ENCODE peak calls at places on chromosomes 11 and 22, in eight cellular contexts. E, H, U, J, V, P, Q and B are unnamed samples.

GRCh38 chr11:927871-928270 is 2.2 kb downstream of the AP2A2 start:
- DNase-seq in E (no peak), H (no peak), U (peak; percentile 66), J (no peak), V (peak; percentile 14), P (no peak), Q (no peak), B (no peak)

GRCh38 chr11:69913591-69914285 is 94.5 kb upstream of the FGF3 start:
- DNase-seq in E (no peak), H (no peak), U (no peak), J (no peak), V (no peak), P (no peak), Q (no peak), B (no peak)

GRCh38 chr11:131762346-131763110 is 392.1 kb downstream of the NTM start:
- DNase-seq in E (no peak), H (no peak), U (no peak), J (no peak), V (no peak), P (no peak), Q (no peak), B (no peak)

GRCh38 chr22:46402505-46402904 is 67.0 kb downstream of the TRMU start:
- DNase-seq in E (no peak), H (no peak), U (no peak), J (no peak), V (no peak), P (no peak), Q (no peak), B (no peak)

GRCh38 chr11:91147885-91148284 is 925.0 kb upstream of the CHORDC1 start:
- DNase-seq in E (no peak), H (no peak), U (no peak), J (no peak), V (no peak), P (no peak), Q (no peak), B (no peak)

GRCh38 chr11:71198141-71198822 is 54.1 kb downstream of the SHANK2 start:
- DNase-seq in E (no peak), H (no peak), U (no peak), J (no peak), V (no peak), P (no peak), Q (no peak), B (no peak)

GRCh38 chr11:34356576-34356917 is 1.3 kb downstream of the ABTB2 start:
- DNase-seq in E (peak; percentile 47), H (no peak), U (peak; percentile 5), J (no peak), V (no peak), P (no peak), Q (peak; percentile 8), B (peak; percentile 7)

GRCh38 chr11:26620282-26621045 is 48.4 kb upstream of the MUC15 start:
- DNase-seq in E (no peak), H (no peak), U (no peak), J (no peak), V (no peak), P (no peak), Q (no peak), B (no peak)

GRCh38 chr22:48960981-48961655 is 866.6 kb downstream of the BRD1 start:
- DNase-seq in E (no peak), H (no peak), U (no peak), J (no peak), V (no peak), P (peak; percentile 7), Q (no peak), B (no peak)

GRCh38 chr11:13000721-13001120 is 8.4 kb upstream of the RASSF10 start:
- DNase-seq in E (no peak), H (no peak), U (no peak), J (no peak), V (no peak), P (no peak), Q (no peak), B (no peak)

GRCh38 chr11:62487698-62488551 is 58.7 kb downstream of the AHNAK start:
- DNase-seq in E (peak; percentile 19), H (no peak), U (no peak), J (peak; percentile 33), V (no peak), P (no peak), Q (peak; percentile 27), B (no peak)

GRCh38 chr11:134476435-134477021 is 64.5 kb upstream of the B3GAT1 start:
- DNase-seq in E (no peak), H (no peak), U (no peak), J (no peak), V (no peak), P (no peak), Q (no peak), B (no peak)

GRCh38 chr11:46917109-46918086 is 952 bp downstream of the LRP4 start:
- DNase-seq in E (no peak), H (no peak), U (peak; percentile 16), J (no peak), V (no peak), P (peak; percentile 63), Q (no peak), B (peak; percentile 25)

GRCh38 chr22:31556627-31557203 is 60.4 kb downstream of the SFI1 start:
- DNase-seq in E (peak; percentile 57), H (no peak), U (peak; percentile 14), J (no peak), V (no peak), P (no peak), Q (peak; percentile 53), B (no peak)

GRCh38 chr11:61378713-61379313 is 13.6 kb upstream of the TMEM216 start:
- DNase-seq in E (peak; percentile 98), H (peak; percentile 69), U (no peak), J (peak; percentile 37), V (no peak), P (no peak), Q (no peak), B (no peak)

GRCh38 chr11:61380914-61381313 is 11.5 kb upstream of the TMEM216 start:
- DNase-seq in E (no peak), H (no peak), U (no peak), J (no peak), V (no peak), P (no peak), Q (no peak), B (no peak)

GRCh38 chr11:61377461-61378160 is 14.8 kb upstream of the TMEM216 start:
- DNase-seq in E (peak; percentile 18), H (no peak), U (no peak), J (no peak), V (no peak), P (no peak), Q (no peak), B (no peak)

GRCh38 chr11:61372659-61373058 is 10.5 kb downstream of the TMEM138 start:
- DNase-seq in E (no peak), H (no peak), U (no peak), J (no peak), V (no peak), P (no peak), Q (no peak), B (no peak)

DNA sequence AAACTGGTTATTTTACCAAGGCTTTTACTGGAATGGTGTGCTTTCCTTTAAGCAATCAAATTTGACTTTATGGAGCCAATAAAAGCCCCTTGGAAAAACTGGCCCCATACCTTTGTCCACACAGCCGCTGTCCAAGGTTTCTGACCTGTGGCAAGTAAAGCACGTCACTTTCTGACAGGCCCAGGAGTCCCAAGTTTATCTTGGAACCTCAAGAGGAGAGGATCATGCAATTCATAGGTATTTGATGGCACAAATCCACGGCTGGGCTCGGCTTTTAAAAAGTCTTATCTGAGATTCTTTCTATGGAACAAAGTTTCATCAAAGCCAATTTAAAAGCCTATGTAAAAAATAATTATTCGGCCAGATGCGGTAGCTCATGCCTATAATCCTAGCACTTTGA is 13.5 kb downstream of the TMEM138 start:
- DNase-seq in E (no peak), H (no peak), U (no peak), J (no peak), V (no peak), P (no peak), Q (no peak), B (no peak)
- H3K27ac ChIP-seq in E (no peak overlapping the region), H (no peak overlapping the region), U (no peak overlapping the region), J (no peak overlapping the region), V (no peak overlapping the region), P (peak overlapping the region; percentile 3), Q (no peak overlapping the region), B (no peak overlapping the region)

GRCh38 chr11:76638267-76639197 is 32.0 kb downstream of the LRRC32 start:
- DNase-seq in E (no peak), H (peak; percentile 3), U (no peak), J (no peak), V (no peak), P (no peak), Q (no peak), B (no peak)
- H3K4me3 ChIP-seq in E (no peak overlapping the region), H (no peak overlapping the region), U (no peak overlapping the region), J (no peak overlapping the region), V (no peak overlapping the region), P (no peak overlapping the region), Q (no peak overlapping the region), B (no peak overlapping the region)

GRCh38 chr11:8779107-8779506 is 96.5 kb downstream of the RPL27A start:
- DNase-seq in E (no peak), H (no peak), U (no peak), J (no peak), V (no peak), P (no peak), Q (no peak), B (no peak)
- H3K27ac ChIP-seq in E (peak overlapping the region; percentile 77), H (no peak overlapping the region), U (no peak overlapping the region), J (no peak overlapping the region), V (peak overlapping the region; percentile 75), P (peak overlapping the region; percentile 26), Q (no peak overlapping the region), B (no peak overlapping the region)

GRCh38 chr11:45511566-45511965 is 153.9 kb downstream of the CHST1 start:
- DNase-seq in E (no peak), H (no peak), U (no peak), J (no peak), V (no peak), P (no peak), Q (no peak), B (no peak)
- H3K4me3 ChIP-seq in E (no peak overlapping the region), H (no peak overlapping the region), U (no peak overlapping the region), J (no peak overlapping the region), V (no peak overlapping the region), P (no peak overlapping the region), Q (no peak overlapping the region), B (no peak overlapping the region)